ENCODE peak calls at places on chromosomes 3 and 15, in eight cellular contexts. U is trophoblast cell; R is CD8-positive, alpha-beta T cell; N is right atrium auricular region; K is kidney; T is psoas muscle; J is SJSA1; B is lower lobe of right lung. F is an unnamed sample. For H3K4me1, the result is how much of the 10 kb centered on the place peaks cover.

GRCh38 chr15:90637693-90638092 is 79.5 kb upstream of the BLM start:
- DNase-seq in R (no peak), J (no peak), U (no peak), N (no peak), B (peak), K (peak), T (no peak), F (no peak)

GRCh38 chr15:37820380-37821128 is 113.9 kb upstream of the TMCO5A start:
- DNase-seq in K (no peak), J (no peak), B (no peak), N (no peak), T (no peak), U (no peak), R (no peak), F (no peak)

GRCh38 chr3:86563358-86563970 is 427.5 kb downstream of the VGLL3 start:
- DNase-seq in K (no peak), R (no peak), N (no peak), T (no peak), J (no peak), U (peak), B (no peak), F (no peak)

GRCh38 chr3:42226470-42227425 is 39.2 kb downstream of the CCK start:
- DNase-seq in J (no peak), R (no peak), T (no peak), N (no peak), K (no peak), U (peak), B (no peak), F (no peak)

GRCh38 chr3:47418167-47419082 is 37.6 kb downstream of the PTPN23 start:
- DNase-seq in T (no peak), U (no peak), J (no peak), B (no peak), K (no peak), N (no peak), R (no peak), F (no peak)

GRCh38 chr3:149621218-149622005 is 36.4 kb downstream of the WWTR1 start:
- DNase-seq in J (peak), B (no peak), R (no peak), T (no peak), K (no peak), U (peak), N (no peak), F (no peak)

GRCh38 chr3:160003520-160004128 is 15.0 kb downstream of the IL12A start:
- DNase-seq in B (peak), J (peak), R (no peak), T (peak), U (peak), N (no peak), K (no peak), F (no peak)

GRCh38 chr3:99854899-99855298 is 37.2 kb downstream of the CMSS1 start:
- DNase-seq in R (no peak), N (no peak), J (no peak), B (no peak), K (no peak), U (no peak), T (no peak), F (no peak)

GRCh38 chr3:193827039-193827669 is 234.1 kb downstream of the OPA1 start:
- DNase-seq in B (no peak), K (no peak), N (no peak), T (no peak), J (no peak), U (no peak), R (no peak), F (no peak)

GRCh38 chr3:126969586-126969985 is 13.3 kb upstream of the PLXNA1 start:
- DNase-seq in J (no peak), B (no peak), U (no peak), T (no peak), R (no peak), N (no peak), K (peak), F (no peak)

GRCh38 chr15:85621096-85621495 is 173.6 kb downstream of the KLHL25 start:
- DNase-seq in N (no peak), J (no peak), U (no peak), B (no peak), T (no peak), R (no peak), K (no peak), F (no peak)

GRCh38 chr3:44342191-44342790 is 3.7 kb downstream of the TCAIM start:
- DNase-seq in J (no peak), R (no peak), B (no peak), K (no peak), U (no peak), N (no peak), T (no peak), F (no peak)

GRCh38 chr15:43215961-43216360 is 4.9 kb downstream of the EPB42 start:
- DNase-seq in J (no peak), R (no peak), B (no peak), N (no peak), K (no peak), T (no peak), U (peak), F (peak)

GRCh38 chr3:191066669-191067068 is 132.4 kb upstream of the OSTN start:
- DNase-seq in K (no peak), U (peak), B (no peak), J (no peak), N (no peak), R (no peak), T (no peak), F (no peak)

GRCh38 chr3:170387952-170388351 is 30.4 kb downstream of the SKIL start:
- DNase-seq in T (no peak), U (peak), B (no peak), N (no peak), K (no peak), R (no peak), J (no peak), F (no peak)

GRCh38 chr3:60998855-60999254 is 252.4 kb downstream of the FHIT start:
- DNase-seq in U (no peak), B (no peak), J (no peak), K (no peak), T (no peak), R (no peak), N (no peak), F (no peak)

DNA sequence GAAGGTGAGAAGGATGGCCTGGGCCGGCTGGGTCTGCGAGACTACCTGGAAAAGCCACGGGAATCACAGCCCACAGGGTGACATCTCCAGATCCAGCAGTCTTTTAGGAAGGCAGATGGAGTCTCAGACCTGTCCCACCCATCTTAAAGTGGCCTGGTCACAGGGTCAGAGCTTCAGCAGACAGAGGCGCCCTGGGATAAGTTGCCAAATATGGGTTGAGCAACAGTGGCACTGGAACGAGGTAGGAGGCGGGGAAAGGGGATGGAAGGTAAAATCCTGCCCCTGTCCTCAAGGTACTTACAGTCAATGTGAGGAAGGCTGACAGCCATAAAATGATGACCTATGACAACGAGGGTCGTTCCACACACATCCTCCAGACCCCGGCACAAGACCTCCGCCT is 80.7 kb downstream of the LIPC start:
- DNase-seq in R (no peak), K (no peak), U (no peak), T (no peak), B (no peak), J (no peak), N (no peak), F (no peak)
- H3K4me1 ChIP-seq in R (under half), K (under half), U (under half), T (under half), B (under half), J (under half), N (under half), F (under half)

GRCh38 chr15:40092416-40093223 is 16.1 kb downstream of the BMF start:
- DNase-seq in K (peak), R (no peak), J (no peak), B (peak), N (peak), U (no peak), T (peak), F (no peak)

GRCh38 chr15:40096094-40096876 is 12.4 kb downstream of the BMF start:
- DNase-seq in T (no peak), B (no peak), N (no peak), R (no peak), U (no peak), K (peak), J (no peak), F (no peak)

GRCh38 chr15:40095381-40096093 is 13.1 kb downstream of the BMF start:
- DNase-seq in B (no peak), T (no peak), U (no peak), J (no peak), N (no peak), K (peak), R (no peak), F (no peak)

GRCh38 chr15:40093224-40093842 is 15.3 kb downstream of the BMF start:
- DNase-seq in B (no peak), K (peak), N (no peak), T (no peak), R (no peak), U (peak), J (no peak), F (no peak)

DNA sequence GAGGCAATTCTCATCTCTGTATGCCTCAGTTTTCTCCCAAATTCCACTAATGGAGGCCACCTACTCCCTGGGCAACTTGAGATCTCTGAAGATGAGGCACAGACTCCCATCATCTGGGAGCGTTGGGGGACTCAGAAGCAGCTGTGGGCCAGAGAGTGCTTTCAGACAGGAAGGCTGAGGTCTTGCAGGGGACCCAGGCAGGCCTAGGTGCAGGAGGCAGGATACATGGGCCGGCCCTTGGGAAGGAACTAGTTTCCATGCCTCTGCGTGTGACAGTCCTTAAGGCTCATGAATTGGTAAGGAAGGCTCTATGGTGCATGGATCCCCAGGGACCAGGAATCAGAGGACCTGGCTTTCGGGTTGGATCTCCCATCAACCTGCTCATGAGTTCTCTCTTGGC is 14.5 kb downstream of the BMF start:
- DNase-seq in N (no peak), B (no peak), T (no peak), J (no peak), K (peak), R (no peak), U (no peak), F (no peak)
- H3K4me1 ChIP-seq in N (half or more), B (half or more), T (half or more), J (half or more), K (half or more), R (under half), U (half or more), F (under half)

DNA sequence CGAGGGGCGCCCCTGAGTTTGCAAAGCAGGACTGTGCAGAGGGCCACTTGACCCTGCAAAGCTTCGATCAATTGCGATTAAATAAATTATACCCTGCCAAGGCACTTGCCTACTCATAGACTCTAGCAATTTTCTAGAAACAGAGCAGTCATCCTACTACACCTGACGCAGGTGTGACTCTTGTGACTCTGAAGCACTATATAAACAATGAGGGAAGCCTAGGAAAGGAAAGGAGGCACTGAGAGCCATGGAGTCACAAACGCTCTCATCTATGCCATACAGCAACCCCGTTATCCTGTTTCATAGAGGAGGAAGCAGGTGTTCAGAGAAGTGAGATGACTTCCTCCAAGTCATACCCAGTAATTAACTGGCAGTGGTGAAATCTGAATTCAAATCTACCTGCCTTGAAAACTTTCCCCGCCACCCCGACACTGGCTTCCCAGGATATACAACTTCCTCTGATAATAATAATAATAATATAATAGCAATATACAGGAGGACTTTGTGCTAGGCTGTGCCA is 14.4 kb downstream of the ARHGEF3 start:
- DNase-seq in N (no peak), U (no peak), B (no peak), J (no peak), K (no peak), T (no peak), R (no peak), F (no peak)
- H3K4me1 ChIP-seq in N (half or more), U (under half), B (half or more), J (under half), K (under half), T (half or more), R (half or more), F (under half)

GRCh38 chr3:69787436-69788168 is 48.3 kb downstream of the MITF start:
- DNase-seq in R (no peak), B (no peak), U (peak), K (no peak), N (no peak), J (no peak), T (no peak), F (no peak)
- H3K4me1 ChIP-seq in R (under half), B (half or more), U (under half), K (under half), N (half or more), J (half or more), T (half or more), F (under half)

DNA sequence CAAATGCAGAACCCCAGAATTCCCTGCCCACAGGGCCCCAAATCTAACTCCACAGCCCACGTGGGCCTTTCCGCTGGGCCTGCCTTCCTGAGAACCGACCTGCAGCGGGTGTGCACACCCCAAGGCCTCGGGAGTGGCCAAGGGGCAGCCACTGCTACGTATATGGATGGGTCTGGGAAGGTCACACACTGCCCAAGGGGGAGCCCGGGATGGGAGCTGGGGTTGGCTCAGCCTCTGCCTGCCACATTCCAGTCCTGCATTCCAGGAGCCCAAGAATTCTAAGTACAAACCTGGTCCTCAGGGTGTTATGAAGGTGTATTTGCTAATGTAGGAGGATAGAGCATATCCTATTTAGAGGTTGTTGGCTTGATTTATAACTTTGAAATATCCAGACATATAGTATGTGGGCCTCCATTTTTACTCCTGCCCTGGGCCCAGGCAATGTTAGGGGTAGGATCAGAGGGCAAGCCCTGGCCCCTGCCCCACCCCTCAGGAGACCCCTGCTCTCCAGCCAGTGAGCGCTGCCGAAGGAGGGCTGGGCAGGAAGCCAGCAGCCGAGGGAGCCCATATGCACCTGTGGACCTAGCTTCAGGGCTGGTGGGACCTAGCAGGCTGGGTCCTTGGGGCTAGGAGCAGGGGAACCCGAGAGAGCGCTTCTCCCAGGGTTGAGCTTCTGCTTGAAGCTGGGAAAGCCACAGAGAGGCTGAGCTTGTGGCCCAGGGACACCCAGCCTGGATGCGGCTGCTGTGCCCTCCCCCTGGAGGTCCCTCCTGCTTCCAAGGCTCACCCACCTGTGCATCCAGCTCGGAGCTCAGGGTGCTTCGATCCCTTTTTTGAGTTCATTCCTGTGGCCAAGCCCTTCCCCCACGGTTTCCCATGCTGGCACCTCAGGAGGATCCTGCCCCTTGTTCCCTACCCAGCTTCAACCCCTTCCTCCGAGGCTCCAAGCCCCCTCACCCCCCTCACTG is 20.8 kb upstream of the CYP11A1 start:
- DNase-seq in K (peak), R (no peak), B (no peak), J (no peak), U (peak), T (no peak), N (no peak), F (no peak)
- H3K4me1 ChIP-seq in K (under half), R (under half), B (under half), J (under half), U (half or more), T (under half), N (under half), F (under half)

GRCh38 chr3:52536369-52537164 is at the start of gene UQCC5:
- DNase-seq in R (peak), J (peak), U (peak), K (peak), N (peak), T (peak), B (peak), F (peak)

GRCh38 chr3:52537165-52537635 is 795 bp downstream of the UQCC5 start:
- DNase-seq in J (no peak), U (no peak), B (no peak), K (no peak), N (no peak), T (no peak), R (no peak), F (no peak)

GRCh38 chr3:52536112-52536368 is 365 bp upstream of the UQCC5 start:
- DNase-seq in J (no peak), U (no peak), B (no peak), R (no peak), N (no peak), K (no peak), T (no peak), F (no peak)

GRCh38 chr3:52534281-52535183 is 875 bp upstream of the NT5DC2 start:
- DNase-seq in U (peak), B (no peak), K (peak), N (peak), J (peak), R (no peak), T (peak), F (peak)

GRCh38 chr3:52535411-52536111 is 844 bp upstream of the UQCC5 start:
- DNase-seq in R (no peak), J (no peak), K (no peak), U (no peak), T (peak), N (peak), B (no peak), F (no peak)
- H3K4me1 ChIP-seq in R (under half), J (under half), K (under half), U (under half), T (under half), N (half or more), B (half or more), F (under half)

GRCh38 chr3:171967932-171968678 is 71.3 kb upstream of the FNDC3B start:
- DNase-seq in B (no peak), R (no peak), K (peak), J (no peak), U (no peak), N (no peak), T (no peak), F (no peak)
- H3K4me1 ChIP-seq in B (under half), R (under half), K (under half), J (under half), U (under half), N (under half), T (under half), F (under half)

DNA sequence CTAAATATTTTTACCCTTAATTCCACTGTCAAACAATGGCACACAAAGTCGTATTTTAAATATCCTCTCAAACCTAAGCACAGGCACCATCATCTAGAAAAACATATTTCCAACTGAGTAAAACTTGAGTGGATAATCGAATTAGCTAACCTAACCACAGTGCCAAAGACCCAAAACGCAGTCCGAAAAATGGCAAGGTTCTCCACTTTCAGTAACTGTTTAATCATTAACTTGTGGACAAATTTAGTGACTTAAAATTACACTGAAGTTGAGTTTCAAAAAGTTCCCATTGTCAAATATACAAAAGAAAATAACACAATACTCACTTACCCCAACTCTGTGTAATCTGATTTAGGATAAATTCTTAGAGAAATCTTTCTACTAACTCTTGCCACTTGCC is 10.0 kb downstream of the CNBP start:
- DNase-seq in U (no peak), J (no peak), N (no peak), T (no peak), B (no peak), R (no peak), K (no peak), F (no peak)
- H3K4me1 ChIP-seq in U (under half), J (under half), N (half or more), T (half or more), B (half or more), R (half or more), K (under half), F (under half)

GRCh38 chr3:43319794-43320193 is 33.5 kb downstream of the SNRK start:
- DNase-seq in U (no peak), K (no peak), N (no peak), B (no peak), R (no peak), T (no peak), J (no peak), F (no peak)

GRCh38 chr3:43320288-43320687 is 33.9 kb downstream of the SNRK start:
- DNase-seq in U (no peak), N (no peak), T (no peak), R (no peak), B (no peak), K (no peak), J (no peak), F (no peak)

GRCh38 chr3:43319364-43319763 is 33.0 kb downstream of the SNRK start:
- DNase-seq in N (no peak), U (no peak), R (no peak), T (peak), J (no peak), B (no peak), K (no peak), F (no peak)

GRCh38 chr3:43316783-43317460 is 30.6 kb downstream of the SNRK start:
- DNase-seq in K (no peak), J (no peak), U (no peak), R (no peak), B (no peak), T (no peak), N (no peak), F (no peak)

GRCh38 chr3:43317461-43318316 is 31.3 kb downstream of the SNRK start:
- DNase-seq in B (no peak), N (no peak), T (no peak), U (no peak), J (no peak), K (no peak), R (no peak), F (no peak)
- H3K4me1 ChIP-seq in B (half or more), N (under half), T (half or more), U (under half), J (under half), K (under half), R (half or more), F (under half)

GRCh38 chr15:92920595-92921169 is 20.6 kb downstream of the CHD2 start:
- DNase-seq in T (no peak), K (no peak), N (no peak), J (no peak), U (peak), R (no peak), B (no peak), F (no peak)
- H3K4me1 ChIP-seq in T (half or more), K (under half), N (half or more), J (under half), U (under half), R (half or more), B (half or more), F (half or more)

F was measured in RWPE2.